ENCODE peak calls at places on chromosomes 16 and 17, in five cellular contexts. D, P, B, A and H are unnamed samples.

GRCh38 chr17:15382866-15383265 is 41.5 kb upstream of the TEKT3 start:
- DNase-seq in A (no peak), P (no peak), B (no peak), D (peak; percentile 4), H (no peak)

GRCh38 chr16:20799599-20799998 is 6.7 kb downstream of the ERI2 start:
- DNase-seq in D (no peak), B (no peak), P (peak; percentile 6), A (no peak), H (no peak)

GRCh38 chr17:44642861-44643260 is 13.4 kb upstream of the MEIOC start:
- DNase-seq in A (no peak), B (no peak), D (no peak), P (no peak), H (no peak)

GRCh38 chr16:55263271-55264250 is 60.4 kb upstream of the IRX6 start:
- DNase-seq in P (no peak), B (no peak), A (no peak), D (peak; percentile 91), H (no peak)

GRCh38 chr16:81316176-81316496 is 1.4 kb downstream of the GAN start:
- DNase-seq in A (no peak), P (no peak), B (no peak), D (no peak), H (no peak)

GRCh38 chr17:58344047-58344790 is 7.8 kb downstream of the SUPT4H1 start:
- DNase-seq in P (no peak), A (no peak), B (peak; percentile 98), D (no peak), H (peak; percentile 53)

GRCh38 chr17:9150407-9151090 is 129.2 kb downstream of the NTN1 start:
- DNase-seq in P (no peak), A (no peak), B (no peak), D (no peak), H (peak; percentile 37)

GRCh38 chr17:48444531-48445247 is 14.7 kb upstream of the SKAP1 start:
- DNase-seq in B (no peak), P (no peak), D (no peak), A (no peak), H (no peak)

GRCh38 chr16:71883193-71883848 is 661 bp downstream of the ZNF821 start:
- DNase-seq in B (no peak), P (no peak), A (no peak), D (no peak), H (no peak)

GRCh38 chr17:4110152-4110551 is 32.7 kb downstream of the ZZEF1 start:
- DNase-seq in P (no peak), A (no peak), B (no peak), D (no peak), H (no peak)

GRCh38 chr16:3155972-3156371 is 21.1 kb downstream of the ZNF213 start:
- DNase-seq in A (no peak), P (no peak), D (no peak), B (no peak), H (no peak)

GRCh38 chr17:46865100-46865499 is 13.7 kb downstream of the WNT9B start:
- DNase-seq in B (no peak), A (no peak), P (no peak), D (no peak), H (no peak)

GRCh38 chr16:71348262-71349085 is 10.0 kb upstream of the CALB2 start:
- DNase-seq in B (no peak), P (no peak), A (no peak), D (no peak), H (no peak)

DNA sequence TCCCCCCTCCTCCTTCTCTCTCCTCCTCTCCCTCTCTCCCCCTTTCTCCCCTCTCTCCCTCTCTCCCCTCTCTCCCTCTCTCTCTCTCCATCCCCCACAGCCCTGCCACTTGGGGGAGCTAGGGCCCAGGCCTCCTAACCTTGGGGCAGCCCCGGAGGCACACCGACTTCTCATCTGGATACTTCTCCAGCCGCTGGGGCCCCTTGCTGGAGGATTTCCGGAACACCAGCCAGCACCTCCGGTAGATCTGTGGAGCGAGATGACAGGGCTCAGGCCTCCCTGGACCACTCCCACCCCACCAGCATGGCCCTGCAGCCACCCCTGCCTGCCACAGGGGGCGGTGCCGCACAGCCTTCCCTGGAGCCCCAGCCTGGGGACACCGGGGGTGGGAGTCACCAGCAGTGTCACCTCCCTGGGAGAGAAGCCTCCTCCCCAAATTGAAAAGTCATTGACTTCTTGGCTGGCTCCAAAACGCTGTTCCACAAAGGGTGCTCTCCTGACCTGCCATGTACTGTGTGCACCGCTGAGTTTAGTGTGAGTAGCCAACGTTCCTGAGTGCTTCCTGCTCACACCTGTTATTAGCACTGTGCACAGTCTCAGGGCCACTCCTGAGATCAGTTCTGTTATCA is 10.5 kb downstream of the DOK4 start:
- DNase-seq in D (no peak), P (peak; percentile 24), A (no peak), B (no peak), H (no peak)
- TF ChIP-seq POLR2AphosphoS5 in D (no peak), P (no peak), A (no peak), B (no peak), H (no peak)

DNA sequence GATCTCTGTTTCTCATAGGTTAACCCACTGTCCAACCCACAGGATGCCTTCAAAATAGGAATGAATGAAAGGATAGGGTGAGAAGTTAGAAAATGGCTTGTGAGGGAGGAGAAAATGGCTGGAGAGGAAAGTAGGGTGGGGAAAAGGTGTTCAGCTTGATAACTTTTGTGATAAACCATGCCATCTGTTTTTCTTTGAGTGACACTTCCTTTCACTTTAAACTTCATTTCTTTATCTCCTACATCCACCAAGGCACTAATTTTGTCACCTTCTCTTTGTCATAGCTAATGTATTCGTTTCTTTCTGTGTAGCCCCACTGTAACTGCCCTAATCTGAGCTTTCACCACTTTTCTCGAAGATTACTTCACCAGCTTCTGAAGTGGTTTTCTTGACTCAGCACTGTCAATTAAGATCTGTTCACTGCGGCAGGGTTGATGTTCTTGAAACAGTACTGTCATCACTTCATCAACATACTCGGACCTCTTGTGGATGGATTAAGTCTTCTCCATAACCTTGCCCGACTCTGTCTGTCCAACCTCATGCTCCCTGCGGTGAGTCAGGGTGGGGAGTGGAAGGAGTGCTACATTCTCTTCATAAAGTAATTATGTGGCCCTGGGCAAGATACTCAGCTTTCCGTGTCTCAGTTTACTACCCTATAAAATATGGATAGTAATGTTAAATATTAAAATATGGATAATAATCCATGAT is 5.5 kb upstream of the KRT10 start:
- DNase-seq in B (no peak), P (peak; percentile 80), A (no peak), D (no peak), H (no peak)
- H3K4me3 ChIP-seq in B (no peak overlapping the region), P (no peak overlapping the region), A (no peak overlapping the region), D (no peak overlapping the region), H (no peak overlapping the region)

GRCh38 chr17:77475012-77475976 is 334.5 kb downstream of the SEC14L1 start:
- DNase-seq in B (no peak), P (no peak), D (no peak), A (no peak), H (no peak)
- H3K4me1 ChIP-seq in B (peaks cover 61% of the 10 kb centered on the region), P (peaks cover 51% of the 10 kb centered on the region), D (peaks cover 100% of the 10 kb centered on the region), A (peaks cover 79% of the 10 kb centered on the region), H (peaks cover 100% of the 10 kb centered on the region)

GRCh38 chr17:49730078-49730786 is 22.5 kb upstream of the SLC35B1 start:
- DNase-seq in D (no peak), A (peak; percentile 76), P (no peak), B (no peak), H (peak; percentile 55)
- TF ChIP-seq POLR2AphosphoS5 in D (peak; percentile 77), A (peak; percentile 44), P (no peak), B (no peak), H (peak; percentile 19)

GRCh38 chr17:2266865-2267228 is 36.7 kb downstream of the SMG6 start:
- DNase-seq in P (no peak), A (no peak), D (no peak), B (no peak), H (no peak)
- H3K4me3 ChIP-seq in P (no peak overlapping the region), A (no peak overlapping the region), D (no peak overlapping the region), B (no peak overlapping the region), H (no peak overlapping the region)